ENCODE peak calls at places on chromosomes 6 and 20, in seven cellular contexts. Q, J, I, S, U, X and G are unnamed samples.

GRCh38 chr6:159169193-159169555 is at the start of gene FNDC1:
- DNase-seq in Q (peak), J (no peak), I (no peak), S (no peak), U (no peak), X (peak), G (no peak)

GRCh38 chr20:63099426-63100267 is 92.9 kb upstream of the BHLHE23 start:
- DNase-seq in Q (peak), J (no peak), I (no peak), S (no peak), U (no peak), X (no peak), G (no peak)

GRCh38 chr6:96878101-96878500 is 19.6 kb downstream of the NDUFAF4 start:
- DNase-seq in Q (no peak), J (no peak), I (no peak), S (no peak), U (no peak), X (no peak), G (no peak)

GRCh38 chr6:44003345-44004061 is 123.7 kb downstream of the MRPL14 start:
- DNase-seq in Q (peak), J (no peak), I (no peak), S (no peak), U (no peak), X (no peak), G (no peak)

GRCh38 chr20:58619847-58620431 is 31.1 kb upstream of the STX16 start:
- DNase-seq in Q (no peak), J (no peak), I (no peak), S (no peak), U (no peak), X (no peak), G (no peak)

GRCh38 chr6:134741193-134741521 is 208.7 kb downstream of the ALDH8A1 start:
- DNase-seq in Q (peak), J (no peak), I (no peak), S (no peak), U (no peak), X (no peak), G (no peak)

GRCh38 chr6:132054525-132054924 is 103.4 kb upstream of the CCN2 start:
- DNase-seq in Q (no peak), J (no peak), I (no peak), S (no peak), U (no peak), X (no peak), G (no peak)

GRCh38 chr6:80771941-80772340 is 665.5 kb downstream of the BCKDHB start:
- DNase-seq in Q (no peak), J (no peak), I (no peak), S (no peak), U (peak), X (no peak), G (no peak)

GRCh38 chr6:3869284-3869631 is 20.1 kb downstream of the FAM50B start:
- DNase-seq in Q (no peak), J (no peak), I (no peak), S (peak), U (no peak), X (no peak), G (no peak)

GRCh38 chr6:15301179-15302006 is 55.5 kb downstream of the JARID2 start:
- DNase-seq in Q (no peak), J (no peak), I (no peak), S (no peak), U (no peak), X (no peak), G (no peak)

GRCh38 chr6:135640449-135641111 is 143.0 kb upstream of the AHI1 start:
- DNase-seq in Q (no peak), J (no peak), I (no peak), S (no peak), U (no peak), X (no peak), G (no peak)

GRCh38 chr6:46175446-46175845 is 4.7 kb upstream of the ENPP5 start:
- DNase-seq in Q (no peak), J (no peak), I (no peak), S (no peak), U (no peak), X (no peak), G (no peak)

GRCh38 chr6:67952121-67952520 is 683.0 kb upstream of the ADGRB3 start:
- DNase-seq in Q (no peak), J (no peak), I (no peak), S (no peak), U (no peak), X (no peak), G (no peak)

DNA sequence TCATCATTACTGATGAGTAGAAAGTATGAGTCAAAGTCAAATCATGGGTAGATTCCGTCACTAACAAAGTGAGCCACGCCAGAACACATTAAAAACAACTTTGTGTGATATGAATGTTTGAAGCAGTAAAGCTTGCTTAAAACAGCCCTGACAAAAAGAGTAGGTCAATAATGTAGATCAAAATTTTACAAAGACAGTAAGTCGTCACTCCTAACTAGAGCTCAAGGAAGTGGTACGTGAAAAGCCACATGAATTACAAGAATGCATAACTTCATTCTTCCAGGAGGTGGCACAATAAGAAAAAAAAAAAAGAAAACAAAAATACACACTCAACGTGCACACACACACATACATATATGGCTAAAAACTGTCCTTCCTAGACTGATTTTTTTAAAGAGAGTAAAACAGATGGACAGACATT is 69.9 kb downstream of the HACE1 start:
- DNase-seq in Q (no peak), J (no peak), I (no peak), S (no peak), U (peak), X (no peak), G (no peak)
- TF ChIP-seq CTCF in Q (peak), J (peak), I (peak), S (peak), U (peak), X (peak), G (peak)

DNA sequence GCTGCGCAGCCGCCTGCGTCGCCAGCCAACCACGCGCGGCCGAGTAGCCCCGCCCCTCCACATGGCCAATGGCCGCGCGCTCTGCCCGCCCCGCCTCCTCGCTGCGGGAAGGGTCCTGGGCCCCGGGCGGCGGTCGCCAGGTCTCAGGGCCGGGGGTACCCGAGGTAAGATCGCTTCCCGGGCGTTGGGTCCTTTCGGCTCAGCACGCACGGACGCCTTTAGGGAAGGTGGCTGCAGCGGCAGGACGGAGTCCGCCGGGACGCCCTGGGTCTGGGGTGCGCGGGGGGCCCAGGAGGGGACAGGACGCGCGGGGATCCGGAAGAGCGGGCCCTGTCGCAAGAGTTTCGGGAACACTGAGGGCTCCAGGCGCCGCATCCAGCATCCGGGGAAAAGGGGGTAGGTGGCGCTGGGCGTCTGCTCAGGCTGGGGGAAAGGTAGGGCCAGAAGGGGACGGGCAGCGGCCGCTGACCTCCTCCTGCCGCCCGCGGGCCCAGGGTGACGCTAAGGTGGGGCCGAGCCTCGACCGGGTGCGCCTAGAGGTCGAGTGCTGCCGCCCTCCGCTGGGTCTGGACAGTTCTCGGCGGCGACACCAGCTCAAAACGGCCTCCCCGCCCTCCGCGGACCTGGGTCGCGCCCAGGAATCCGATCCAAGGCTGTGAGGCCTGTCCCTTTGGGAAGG is at the start of gene MAVS:
- DNase-seq in Q (peak), J (peak), I (peak), S (peak), U (peak), X (peak), G (peak)
- TF ChIP-seq CTCF in Q (no peak), J (no peak), I (no peak), S (no peak), U (no peak), X (no peak), G (no peak)

GRCh38 chr6:149316740-149317655 is 514 bp upstream of the TAB2 start:
- DNase-seq in Q (peak), J (peak), I (peak), S (peak), U (peak), X (peak), G (peak)
- TF ChIP-seq CTCF in Q (no peak), J (no peak), I (no peak), S (no peak), U (no peak), X (peak), G (no peak)

GRCh38 chr20:13291167-13291566 is 70.1 kb downstream of the ISM1 start:
- DNase-seq in Q (no peak), J (no peak), I (no peak), S (no peak), U (no peak), X (no peak), G (no peak)

GRCh38 chr20:13295637-13296036 is 74.6 kb downstream of the ISM1 start:
- DNase-seq in Q (no peak), J (no peak), I (peak), S (no peak), U (no peak), X (no peak), G (no peak)

GRCh38 chr20:13290724-13291123 is 69.7 kb downstream of the ISM1 start:
- DNase-seq in Q (no peak), J (no peak), I (no peak), S (no peak), U (no peak), X (no peak), G (no peak)

GRCh38 chr20:13294522-13294921 is 73.4 kb downstream of the ISM1 start:
- DNase-seq in Q (no peak), J (peak), I (no peak), S (no peak), U (no peak), X (no peak), G (no peak)

DNA sequence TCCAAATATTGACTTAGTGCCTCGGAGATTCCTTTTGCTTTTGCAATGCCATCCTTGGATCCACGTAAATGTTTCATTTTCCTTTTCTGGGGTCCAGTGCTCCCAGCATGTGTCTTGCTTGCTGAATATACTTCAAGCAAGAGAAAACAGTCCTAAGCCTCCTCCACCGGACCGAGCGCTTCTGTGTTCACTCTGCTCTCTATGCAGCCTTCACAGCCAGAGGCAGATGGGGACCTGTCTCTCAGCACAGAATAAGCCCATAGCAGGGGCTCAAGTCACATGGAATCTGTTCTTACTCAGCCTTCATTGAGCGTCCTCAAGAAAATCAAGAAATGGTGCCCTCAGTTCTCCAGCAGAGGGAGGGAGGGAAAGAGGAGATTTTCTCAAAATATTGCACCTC is 71.4 kb downstream of the ISM1 start:
- DNase-seq in Q (peak), J (no peak), I (no peak), S (no peak), U (no peak), X (no peak), G (no peak)
- TF ChIP-seq CTCF in Q (no peak), J (no peak), I (no peak), S (no peak), U (no peak), X (no peak), G (no peak)

GRCh38 chr6:107962723-107963122 is 4.7 kb upstream of the SEC63 start:
- DNase-seq in Q (no peak), J (no peak), I (no peak), S (no peak), U (no peak), X (no peak), G (no peak)

GRCh38 chr6:107957165-107957908 is 671 bp downstream of the SEC63 start:
- DNase-seq in Q (peak), J (peak), I (peak), S (peak), U (no peak), X (peak), G (peak)

GRCh38 chr6:107956586-107957164 is 1.3 kb downstream of the SEC63 start:
- DNase-seq in Q (no peak), J (no peak), I (peak), S (no peak), U (no peak), X (no peak), G (no peak)

DNA sequence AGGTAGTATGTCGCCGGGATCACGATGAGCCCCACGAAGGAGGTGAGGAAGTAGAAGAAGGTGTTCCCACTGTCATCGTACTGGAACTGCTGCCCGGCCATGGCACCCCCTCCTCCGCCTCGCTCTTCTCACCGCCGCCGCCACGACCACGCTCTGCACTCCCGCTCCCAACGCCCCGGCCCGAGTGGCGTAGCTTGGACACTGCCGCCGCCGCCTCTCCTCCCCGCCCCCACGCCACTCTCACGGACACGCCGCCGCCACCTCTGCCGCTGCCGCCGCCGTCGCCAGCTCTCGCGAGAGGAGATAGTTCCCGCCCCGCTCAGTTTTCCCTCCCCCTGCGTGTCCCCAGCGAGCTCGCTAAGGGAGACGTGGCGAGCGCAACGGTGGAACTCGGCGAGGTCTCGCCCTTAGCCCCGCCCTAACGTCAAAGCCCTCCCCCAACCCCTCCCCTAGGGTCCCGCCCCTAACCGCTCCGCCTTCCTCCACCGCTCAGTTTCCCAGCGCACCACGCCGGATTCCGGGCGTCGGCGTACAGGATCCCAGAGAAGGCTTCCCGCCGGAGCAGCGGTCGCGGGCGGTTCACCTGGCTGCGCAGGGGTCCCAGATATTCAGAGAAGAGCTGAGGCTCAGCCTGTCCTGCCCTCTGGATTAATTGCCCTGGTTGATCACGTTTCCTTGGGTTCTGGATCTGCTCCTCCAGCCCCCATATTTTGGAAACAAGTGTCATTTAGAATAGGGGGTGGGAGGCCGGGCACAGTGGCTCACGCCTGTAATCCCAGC is at the start of gene SEC63:
- DNase-seq in Q (peak), J (peak), I (peak), S (peak), U (peak), X (peak), G (peak)
- TF ChIP-seq CTCF in Q (no peak), J (no peak), I (no peak), S (no peak), U (no peak), X (no peak), G (no peak)

GRCh38 chr6:29619578-29619977 is 13.4 kb downstream of the GABBR1 start:
- DNase-seq in Q (no peak), J (no peak), I (no peak), S (no peak), U (no peak), X (no peak), G (no peak)

GRCh38 chr6:29620629-29621028 is 12.4 kb downstream of the GABBR1 start:
- DNase-seq in Q (no peak), J (no peak), I (no peak), S (no peak), U (no peak), X (no peak), G (no peak)

GRCh38 chr6:29617782-29618557 is 15.0 kb downstream of the GABBR1 start:
- DNase-seq in Q (peak), J (no peak), I (no peak), S (no peak), U (no peak), X (no peak), G (no peak)
- TF ChIP-seq CTCF in Q (peak), J (no peak), I (no peak), S (no peak), U (no peak), X (no peak), G (no peak)

GRCh38 chr20:1467082-1467354 is 369 bp upstream of the NSFL1C start:
- DNase-seq in Q (no peak), J (no peak), I (no peak), S (no peak), U (no peak), X (no peak), G (no peak)
- TF ChIP-seq CTCF in Q (no peak), J (no peak), I (no peak), S (no peak), U (no peak), X (no peak), G (peak)

DNA sequence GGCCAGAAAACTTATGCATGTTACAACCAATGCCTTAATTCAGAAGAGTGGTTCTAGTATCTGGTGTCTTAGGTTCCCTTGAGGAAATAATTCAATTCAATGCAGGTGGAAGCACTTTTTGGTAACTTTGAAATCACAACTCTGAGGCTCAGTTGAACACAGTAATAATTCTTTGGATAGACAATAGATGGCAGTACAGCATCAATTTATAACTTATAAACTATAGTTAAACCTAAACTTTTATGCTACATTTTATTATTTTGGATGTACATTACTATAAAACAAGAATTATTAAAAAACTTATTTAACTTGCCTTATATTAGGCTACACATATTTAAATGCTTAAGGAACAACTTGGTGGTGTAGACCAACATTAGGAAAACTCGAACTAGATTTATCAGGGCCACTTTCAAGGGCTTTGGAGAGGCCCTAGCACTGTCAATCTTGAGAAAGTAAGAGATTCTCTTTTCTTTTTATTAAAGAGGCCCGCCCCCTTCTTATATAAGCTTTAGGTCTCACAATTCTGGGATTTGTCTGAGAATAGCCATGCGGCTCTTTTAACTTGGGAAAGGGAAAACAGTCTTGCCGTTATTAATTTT is 85.9 kb downstream of the CRYBG1 start:
- DNase-seq in Q (no peak), J (no peak), I (no peak), S (no peak), U (no peak), X (no peak), G (no peak)
- TF ChIP-seq CTCF in Q (no peak), J (peak), I (peak), S (peak), U (peak), X (peak), G (peak)

GRCh38 chr6:36073587-36073986 is 46.0 kb downstream of the MAPK14 start:
- DNase-seq in Q (no peak), J (no peak), I (no peak), S (no peak), U (no peak), X (no peak), G (no peak)
- TF ChIP-seq CTCF in Q (no peak), J (no peak), I (no peak), S (no peak), U (no peak), X (no peak), G (no peak)

GRCh38 chr20:53914861-53915458 is 155.4 kb downstream of the BCAS1 start:
- DNase-seq in Q (no peak), J (no peak), I (no peak), S (no peak), U (no peak), X (no peak), G (no peak)
- TF ChIP-seq CTCF in Q (peak), J (no peak), I (no peak), S (no peak), U (no peak), X (no peak), G (no peak)